ENCODE peak calls at places on chromosome 1, in six cellular contexts. One of them, this sample, is unnamed.

GRCh38 chr1:61253059-61253735 is 170.8 kb downstream of the NFIA start:
- DNase-seq in stimulated activated effector memory CD8-positive, alpha-beta T cell treated with anti-CD3 and anti-CD28 coated beads, Interleukin-12 subunit alpha, Interleukin-12 subunit beta, amount 100 ng/mL, for 72 hours: no peak
- DNase-seq in RWPE1: peak
- DNase-seq in NCI-H1092: peak
- DNase-seq in ELR: no peak
- DNase-seq in T-helper 2 cell: no peak
- DNase-seq in this sample: no peak

GRCh38 chr1:29370067-29370466 is 133.7 kb downstream of the PTPRU start:
- DNase-seq in stimulated activated effector memory CD8-positive, alpha-beta T cell treated with anti-CD3 and anti-CD28 coated beads, Interleukin-12 subunit alpha, Interleukin-12 subunit beta, amount 100 ng/mL, for 72 hours: no peak
- DNase-seq in RWPE1: no peak
- DNase-seq in NCI-H1092: no peak
- DNase-seq in ELR: no peak
- DNase-seq in T-helper 2 cell: no peak
- DNase-seq in this sample: no peak

GRCh38 chr1:172939475-172939874 is 111.3 kb downstream of the TNFSF18 start:
- DNase-seq in stimulated activated effector memory CD8-positive, alpha-beta T cell treated with anti-CD3 and anti-CD28 coated beads, Interleukin-12 subunit alpha, Interleukin-12 subunit beta, amount 100 ng/mL, for 72 hours: no peak
- DNase-seq in RWPE1: no peak
- DNase-seq in NCI-H1092: no peak
- DNase-seq in ELR: no peak
- DNase-seq in T-helper 2 cell: no peak
- DNase-seq in this sample: no peak

GRCh38 chr1:65769621-65770020 is 23.1 kb upstream of the PDE4B start:
- DNase-seq in stimulated activated effector memory CD8-positive, alpha-beta T cell treated with anti-CD3 and anti-CD28 coated beads, Interleukin-12 subunit alpha, Interleukin-12 subunit beta, amount 100 ng/mL, for 72 hours: no peak
- DNase-seq in RWPE1: no peak
- DNase-seq in NCI-H1092: no peak
- DNase-seq in ELR: peak
- DNase-seq in T-helper 2 cell: no peak
- DNase-seq in this sample: no peak

GRCh38 chr1:24097663-24098062 is 14.3 kb downstream of the MYOM3 start:
- DNase-seq in stimulated activated effector memory CD8-positive, alpha-beta T cell treated with anti-CD3 and anti-CD28 coated beads, Interleukin-12 subunit alpha, Interleukin-12 subunit beta, amount 100 ng/mL, for 72 hours: no peak
- DNase-seq in RWPE1: no peak
- DNase-seq in NCI-H1092: no peak
- DNase-seq in ELR: no peak
- DNase-seq in T-helper 2 cell: no peak
- DNase-seq in this sample: no peak

GRCh38 chr1:240691521-240692338 is 79.8 kb upstream of the GREM2 start:
- DNase-seq in stimulated activated effector memory CD8-positive, alpha-beta T cell treated with anti-CD3 and anti-CD28 coated beads, Interleukin-12 subunit alpha, Interleukin-12 subunit beta, amount 100 ng/mL, for 72 hours: no peak
- DNase-seq in RWPE1: peak
- DNase-seq in NCI-H1092: peak
- DNase-seq in ELR: peak
- DNase-seq in T-helper 2 cell: peak
- DNase-seq in this sample: no peak

GRCh38 chr1:16139473-16139962 is 16.4 kb downstream of the EPHA2 start:
- DNase-seq in stimulated activated effector memory CD8-positive, alpha-beta T cell treated with anti-CD3 and anti-CD28 coated beads, Interleukin-12 subunit alpha, Interleukin-12 subunit beta, amount 100 ng/mL, for 72 hours: no peak
- DNase-seq in RWPE1: peak
- DNase-seq in NCI-H1092: no peak
- DNase-seq in ELR: peak
- DNase-seq in T-helper 2 cell: no peak
- DNase-seq in this sample: no peak

GRCh38 chr1:15409400-15410222 is at the start of gene EFHD2:
- DNase-seq in stimulated activated effector memory CD8-positive, alpha-beta T cell treated with anti-CD3 and anti-CD28 coated beads, Interleukin-12 subunit alpha, Interleukin-12 subunit beta, amount 100 ng/mL, for 72 hours: peak
- DNase-seq in RWPE1: peak
- DNase-seq in NCI-H1092: peak
- DNase-seq in ELR: peak
- DNase-seq in T-helper 2 cell: peak
- DNase-seq in this sample: peak

GRCh38 chr1:151130837-151131586 is 15.4 kb downstream of the SEMA6C start:
- DNase-seq in stimulated activated effector memory CD8-positive, alpha-beta T cell treated with anti-CD3 and anti-CD28 coated beads, Interleukin-12 subunit alpha, Interleukin-12 subunit beta, amount 100 ng/mL, for 72 hours: peak
- DNase-seq in RWPE1: peak
- DNase-seq in NCI-H1092: peak
- DNase-seq in ELR: peak
- DNase-seq in T-helper 2 cell: peak
- DNase-seq in this sample: peak

GRCh38 chr1:16212251-16212961 is at the start of gene ARHGEF19:
- DNase-seq in stimulated activated effector memory CD8-positive, alpha-beta T cell treated with anti-CD3 and anti-CD28 coated beads, Interleukin-12 subunit alpha, Interleukin-12 subunit beta, amount 100 ng/mL, for 72 hours: no peak
- DNase-seq in RWPE1: no peak
- DNase-seq in NCI-H1092: peak
- DNase-seq in ELR: no peak
- DNase-seq in T-helper 2 cell: no peak
- DNase-seq in this sample: no peak

GRCh38 chr1:162736633-162737067 is 53.9 kb upstream of the HSD17B7 start:
- DNase-seq in stimulated activated effector memory CD8-positive, alpha-beta T cell treated with anti-CD3 and anti-CD28 coated beads, Interleukin-12 subunit alpha, Interleukin-12 subunit beta, amount 100 ng/mL, for 72 hours: no peak
- DNase-seq in RWPE1: no peak
- DNase-seq in NCI-H1092: no peak
- DNase-seq in ELR: no peak
- DNase-seq in T-helper 2 cell: no peak
- DNase-seq in this sample: no peak